ENCODE peak calls at places on chromosomes 4 and X, in five cellular contexts. B, K, S, G and O are unnamed samples.

GRCh38 chrX:68830486-68831404 is 1.9 kb downstream of the EFNB1 start:
- DNase-seq in B (no peak), K (no peak), G (peak; percentile 18), S (no peak), O (no peak)

GRCh38 chr4:84381759-84382158 is 117.3 kb downstream of the NKX6-1 start:
- DNase-seq in B (no peak), G (no peak), S (no peak), K (no peak), O (no peak)

GRCh38 chrX:155215443-155216178 is 649 bp upstream of the VBP1 start:
- DNase-seq in B (no peak), S (no peak), K (no peak), G (no peak), O (no peak)

GRCh38 chrX:19388064-19388679 is 44.4 kb downstream of the PDHA1 start:
- DNase-seq in G (no peak), K (no peak), S (no peak), B (no peak), O (no peak)

GRCh38 chr4:92433272-92433758 is 129.5 kb downstream of the GRID2 start:
- DNase-seq in K (no peak), S (no peak), B (no peak), G (no peak), O (no peak)

GRCh38 chr4:96305030-96305429 is 465.1 kb downstream of the PDHA2 start:
- DNase-seq in S (no peak), K (no peak), B (no peak), G (no peak), O (no peak)

GRCh38 chr4:7212921-7213320 is 20.6 kb downstream of the SORCS2 start:
- DNase-seq in S (no peak), B (no peak), G (no peak), K (no peak), O (no peak)

GRCh38 chr4:2510351-2511259 is 25.8 kb upstream of the FAM193A start:
- DNase-seq in G (no peak), K (no peak), S (no peak), B (no peak), O (no peak)

GRCh38 chr4:183335369-183335940 is 13.2 kb upstream of the CLDN24 start:
- DNase-seq in B (no peak), K (no peak), G (no peak), S (peak; percentile 95), O (peak; percentile 53)

GRCh38 chr4:110196871-110197420 is 1.5 kb downstream of the ELOVL6 start:
- DNase-seq in G (peak; percentile 75), K (peak; percentile 39), S (peak; percentile 41), B (no peak), O (no peak)